ENCODE peak calls at places on chromosomes 2 and 18, in eight cellular contexts. One of them, this sample, is unnamed.

GRCh38 chr18:72174972-72175649 is 369.0 kb downstream of the CBLN2 start:
- DNase-seq in pancreas: no peak
- DNase-seq in cardiac muscle cell: no peak
- DNase-seq in uterus: no peak
- DNase-seq in adrenal gland: no peak
- DNase-seq in sigmoid colon: no peak
- DNase-seq in heart left ventricle: no peak
- DNase-seq in GM12878: no peak
- DNase-seq in this sample: no peak

GRCh38 chr18:62660741-62661140 is 54.6 kb upstream of the PHLPP1 start:
- DNase-seq in adrenal gland: no peak
- DNase-seq in pancreas: no peak
- DNase-seq in sigmoid colon: no peak
- DNase-seq in uterus: no peak
- DNase-seq in heart left ventricle: no peak
- DNase-seq in cardiac muscle cell: no peak
- DNase-seq in GM12878: no peak
- DNase-seq in this sample: no peak

GRCh38 chr2:201984800-201985525 is 48.7 kb upstream of the FZD7 start:
- DNase-seq in sigmoid colon: peak
- DNase-seq in heart left ventricle: no peak
- DNase-seq in uterus: no peak
- DNase-seq in adrenal gland: no peak
- DNase-seq in GM12878: no peak
- DNase-seq in cardiac muscle cell: no peak
- DNase-seq in pancreas: peak
- DNase-seq in this sample: peak

GRCh38 chr18:37564796-37565137 is 831 bp downstream of the CELF4 start:
- DNase-seq in pancreas: peak
- DNase-seq in adrenal gland: peak
- DNase-seq in uterus: peak
- DNase-seq in cardiac muscle cell: peak
- DNase-seq in heart left ventricle: peak
- DNase-seq in sigmoid colon: peak
- DNase-seq in GM12878: no peak
- DNase-seq in this sample: peak

GRCh38 chr2:69597843-69598610 is 45.5 kb downstream of the AAK1 start:
- DNase-seq in adrenal gland: no peak
- DNase-seq in cardiac muscle cell: no peak
- DNase-seq in uterus: no peak
- DNase-seq in heart left ventricle: no peak
- DNase-seq in sigmoid colon: no peak
- DNase-seq in pancreas: no peak
- DNase-seq in GM12878: no peak
- DNase-seq in this sample: no peak

GRCh38 chr2:119517433-119517832 is 6.8 kb downstream of the SCTR start:
- DNase-seq in uterus: no peak
- DNase-seq in pancreas: peak
- DNase-seq in GM12878: no peak
- DNase-seq in cardiac muscle cell: peak
- DNase-seq in sigmoid colon: no peak
- DNase-seq in adrenal gland: peak
- DNase-seq in heart left ventricle: peak
- DNase-seq in this sample: peak

GRCh38 chr2:236507393-236508085 is 62.1 kb upstream of the ACKR3 start:
- DNase-seq in heart left ventricle: no peak
- DNase-seq in GM12878: no peak
- DNase-seq in sigmoid colon: peak
- DNase-seq in cardiac muscle cell: peak
- DNase-seq in pancreas: peak
- DNase-seq in uterus: peak
- DNase-seq in adrenal gland: peak
- DNase-seq in this sample: peak

GRCh38 chr2:207163053-207163814 is 2.5 kb downstream of the KLF7 start:
- DNase-seq in uterus: peak
- DNase-seq in sigmoid colon: no peak
- DNase-seq in adrenal gland: peak
- DNase-seq in pancreas: peak
- DNase-seq in GM12878: no peak
- DNase-seq in heart left ventricle: no peak
- DNase-seq in cardiac muscle cell: no peak
- DNase-seq in this sample: peak

GRCh38 chr2:158894078-158894477 is 74.4 kb upstream of the TANC1 start:
- DNase-seq in cardiac muscle cell: no peak
- DNase-seq in uterus: no peak
- DNase-seq in sigmoid colon: no peak
- DNase-seq in heart left ventricle: no peak
- DNase-seq in adrenal gland: peak
- DNase-seq in pancreas: no peak
- DNase-seq in GM12878: no peak
- DNase-seq in this sample: no peak
- H3K27ac ChIP-seq in cardiac muscle cell: no peak
- H3K27ac ChIP-seq in uterus: no peak
- H3K27ac ChIP-seq in sigmoid colon: no peak
- H3K27ac ChIP-seq in heart left ventricle: no peak
- H3K27ac ChIP-seq in adrenal gland: no peak
- H3K27ac ChIP-seq in pancreas: no peak
- H3K27ac ChIP-seq in GM12878: no peak
- H3K27ac ChIP-seq in this sample: no peak

GRCh38 chr2:73977466-73977865 is 7.2 kb upstream of the TET3 start:
- DNase-seq in cardiac muscle cell: no peak
- DNase-seq in adrenal gland: no peak
- DNase-seq in uterus: no peak
- DNase-seq in GM12878: no peak
- DNase-seq in sigmoid colon: no peak
- DNase-seq in heart left ventricle: no peak
- DNase-seq in pancreas: no peak
- DNase-seq in this sample: no peak

GRCh38 chr2:73979686-73980085 is 5.0 kb upstream of the TET3 start:
- DNase-seq in pancreas: no peak
- DNase-seq in heart left ventricle: no peak
- DNase-seq in cardiac muscle cell: no peak
- DNase-seq in uterus: peak
- DNase-seq in sigmoid colon: no peak
- DNase-seq in adrenal gland: peak
- DNase-seq in GM12878: no peak
- DNase-seq in this sample: peak

GRCh38 chr2:73980566-73980965 is 4.1 kb upstream of the TET3 start:
- DNase-seq in GM12878: no peak
- DNase-seq in adrenal gland: peak
- DNase-seq in heart left ventricle: no peak
- DNase-seq in cardiac muscle cell: no peak
- DNase-seq in uterus: no peak
- DNase-seq in sigmoid colon: no peak
- DNase-seq in pancreas: no peak
- DNase-seq in this sample: no peak

GRCh38 chr2:73976803-73977202 is 7.9 kb upstream of the TET3 start:
- DNase-seq in cardiac muscle cell: no peak
- DNase-seq in GM12878: no peak
- DNase-seq in adrenal gland: no peak
- DNase-seq in heart left ventricle: no peak
- DNase-seq in sigmoid colon: no peak
- DNase-seq in pancreas: no peak
- DNase-seq in uterus: no peak
- DNase-seq in this sample: no peak

GRCh38 chr2:73979021-73979420 is 5.7 kb upstream of the TET3 start:
- DNase-seq in heart left ventricle: no peak
- DNase-seq in GM12878: no peak
- DNase-seq in uterus: no peak
- DNase-seq in cardiac muscle cell: no peak
- DNase-seq in pancreas: no peak
- DNase-seq in sigmoid colon: no peak
- DNase-seq in adrenal gland: no peak
- DNase-seq in this sample: no peak
- H3K27ac ChIP-seq in heart left ventricle: no peak
- H3K27ac ChIP-seq in GM12878: no peak
- H3K27ac ChIP-seq in uterus: no peak
- H3K27ac ChIP-seq in cardiac muscle cell: no peak
- H3K27ac ChIP-seq in pancreas: no peak
- H3K27ac ChIP-seq in sigmoid colon: no peak
- H3K27ac ChIP-seq in adrenal gland: no peak
- H3K27ac ChIP-seq in this sample: no peak

GRCh38 chr2:146940016-146940685 is 904.7 kb upstream of the ACVR2A start:
- DNase-seq in sigmoid colon: no peak
- DNase-seq in adrenal gland: no peak
- DNase-seq in cardiac muscle cell: peak
- DNase-seq in heart left ventricle: no peak
- DNase-seq in pancreas: no peak
- DNase-seq in GM12878: no peak
- DNase-seq in uterus: no peak
- DNase-seq in this sample: no peak
- H3K27ac ChIP-seq in sigmoid colon: peak
- H3K27ac ChIP-seq in adrenal gland: no peak
- H3K27ac ChIP-seq in cardiac muscle cell: no peak
- H3K27ac ChIP-seq in heart left ventricle: no peak
- H3K27ac ChIP-seq in pancreas: no peak
- H3K27ac ChIP-seq in GM12878: no peak
- H3K27ac ChIP-seq in uterus: no peak
- H3K27ac ChIP-seq in this sample: no peak

GRCh38 chr2:28424799-28425492 is 32.3 kb downstream of the FOSL2 start:
- DNase-seq in pancreas: no peak
- DNase-seq in sigmoid colon: no peak
- DNase-seq in heart left ventricle: no peak
- DNase-seq in cardiac muscle cell: no peak
- DNase-seq in adrenal gland: no peak
- DNase-seq in uterus: no peak
- DNase-seq in GM12878: no peak
- DNase-seq in this sample: no peak

GRCh38 chr2:28427741-28428412 is 35.2 kb downstream of the FOSL2 start:
- DNase-seq in pancreas: no peak
- DNase-seq in heart left ventricle: no peak
- DNase-seq in uterus: no peak
- DNase-seq in sigmoid colon: no peak
- DNase-seq in adrenal gland: no peak
- DNase-seq in cardiac muscle cell: no peak
- DNase-seq in GM12878: no peak
- DNase-seq in this sample: no peak

GRCh38 chr2:28422903-28423741 is 30.5 kb downstream of the FOSL2 start:
- DNase-seq in GM12878: no peak
- DNase-seq in cardiac muscle cell: no peak
- DNase-seq in pancreas: no peak
- DNase-seq in uterus: no peak
- DNase-seq in adrenal gland: no peak
- DNase-seq in sigmoid colon: peak
- DNase-seq in heart left ventricle: no peak
- DNase-seq in this sample: peak

GRCh38 chr2:28420717-28421116 is 28.1 kb downstream of the FOSL2 start:
- DNase-seq in pancreas: no peak
- DNase-seq in heart left ventricle: no peak
- DNase-seq in uterus: no peak
- DNase-seq in cardiac muscle cell: no peak
- DNase-seq in adrenal gland: no peak
- DNase-seq in GM12878: no peak
- DNase-seq in sigmoid colon: peak
- DNase-seq in this sample: no peak

GRCh38 chr2:28423856-28424605 is 31.4 kb downstream of the FOSL2 start:
- DNase-seq in heart left ventricle: no peak
- DNase-seq in uterus: no peak
- DNase-seq in GM12878: no peak
- DNase-seq in pancreas: no peak
- DNase-seq in adrenal gland: peak
- DNase-seq in cardiac muscle cell: no peak
- DNase-seq in sigmoid colon: peak
- DNase-seq in this sample: no peak
- H3K27ac ChIP-seq in heart left ventricle: no peak
- H3K27ac ChIP-seq in uterus: no peak
- H3K27ac ChIP-seq in GM12878: no peak
- H3K27ac ChIP-seq in pancreas: peak
- H3K27ac ChIP-seq in adrenal gland: peak
- H3K27ac ChIP-seq in cardiac muscle cell: no peak
- H3K27ac ChIP-seq in sigmoid colon: no peak
- H3K27ac ChIP-seq in this sample: no peak

GRCh38 chr2:213152065-213152794 is 818 bp upstream of the IKZF2 start:
- DNase-seq in GM12878: no peak
- DNase-seq in heart left ventricle: peak
- DNase-seq in uterus: peak
- DNase-seq in pancreas: peak
- DNase-seq in sigmoid colon: peak
- DNase-seq in cardiac muscle cell: peak
- DNase-seq in adrenal gland: peak
- DNase-seq in this sample: peak

GRCh38 chr2:213150315-213150951 is 979 bp downstream of the IKZF2 start:
- DNase-seq in heart left ventricle: peak
- DNase-seq in adrenal gland: peak
- DNase-seq in uterus: peak
- DNase-seq in pancreas: peak
- DNase-seq in GM12878: no peak
- DNase-seq in cardiac muscle cell: peak
- DNase-seq in sigmoid colon: no peak
- DNase-seq in this sample: peak

GRCh38 chr2:213151437-213152064 is at the start of gene IKZF2:
- DNase-seq in heart left ventricle: peak
- DNase-seq in sigmoid colon: peak
- DNase-seq in adrenal gland: peak
- DNase-seq in uterus: peak
- DNase-seq in GM12878: peak
- DNase-seq in pancreas: peak
- DNase-seq in cardiac muscle cell: peak
- DNase-seq in this sample: peak

GRCh38 chr2:213149949-213150314 is 1.5 kb downstream of the IKZF2 start:
- DNase-seq in adrenal gland: no peak
- DNase-seq in uterus: no peak
- DNase-seq in cardiac muscle cell: no peak
- DNase-seq in sigmoid colon: no peak
- DNase-seq in pancreas: no peak
- DNase-seq in GM12878: no peak
- DNase-seq in heart left ventricle: no peak
- DNase-seq in this sample: no peak

GRCh38 chr2:213152888-213153287 is 1.5 kb upstream of the IKZF2 start:
- DNase-seq in heart left ventricle: no peak
- DNase-seq in cardiac muscle cell: no peak
- DNase-seq in adrenal gland: no peak
- DNase-seq in uterus: no peak
- DNase-seq in GM12878: no peak
- DNase-seq in pancreas: no peak
- DNase-seq in sigmoid colon: no peak
- DNase-seq in this sample: no peak
- H3K27ac ChIP-seq in heart left ventricle: peak
- H3K27ac ChIP-seq in cardiac muscle cell: no peak
- H3K27ac ChIP-seq in adrenal gland: peak
- H3K27ac ChIP-seq in uterus: peak
- H3K27ac ChIP-seq in GM12878: peak
- H3K27ac ChIP-seq in pancreas: peak
- H3K27ac ChIP-seq in sigmoid colon: peak
- H3K27ac ChIP-seq in this sample: no peak

DNA sequence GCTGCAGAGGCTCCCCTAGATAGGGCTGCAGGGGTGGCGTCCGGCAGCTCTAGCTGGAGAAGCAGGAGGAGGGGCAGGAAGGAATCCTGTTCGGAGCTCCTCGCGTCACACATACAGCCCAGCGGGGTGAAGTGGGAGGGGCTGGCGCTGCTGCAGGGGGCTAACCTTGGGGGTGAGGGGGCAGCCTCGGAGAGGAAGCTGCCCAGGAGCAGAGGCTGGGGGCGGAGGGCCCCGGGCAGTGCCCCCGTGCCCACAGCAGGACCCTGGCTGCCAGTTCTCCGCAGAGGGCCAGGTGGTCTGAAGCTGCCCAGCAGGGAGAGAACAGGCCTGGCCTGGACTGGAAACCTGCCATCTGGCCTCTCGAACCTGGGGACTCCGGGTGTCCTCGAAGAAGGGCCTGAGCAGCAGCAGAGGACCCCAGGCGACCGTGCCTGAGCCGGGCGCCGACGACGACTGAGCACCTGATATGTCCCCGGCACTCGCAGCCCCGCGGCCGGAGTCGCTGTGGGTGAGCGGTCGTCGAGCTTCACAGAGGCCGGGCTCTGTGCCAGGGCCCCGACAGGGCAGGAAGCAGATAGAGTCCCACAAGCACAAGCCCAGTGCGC is 2.5 kb upstream of the GPR35 start:
- DNase-seq in cardiac muscle cell: no peak
- DNase-seq in uterus: no peak
- DNase-seq in sigmoid colon: peak
- DNase-seq in adrenal gland: peak
- DNase-seq in heart left ventricle: no peak
- DNase-seq in pancreas: peak
- DNase-seq in GM12878: no peak
- DNase-seq in this sample: peak
- H3K27ac ChIP-seq in cardiac muscle cell: no peak
- H3K27ac ChIP-seq in uterus: no peak
- H3K27ac ChIP-seq in sigmoid colon: no peak
- H3K27ac ChIP-seq in adrenal gland: no peak
- H3K27ac ChIP-seq in heart left ventricle: no peak
- H3K27ac ChIP-seq in pancreas: no peak
- H3K27ac ChIP-seq in GM12878: no peak
- H3K27ac ChIP-seq in this sample: no peak